ENCODE peak calls at places on chromosomes 5 and 9, in ten cellular contexts. K, V, Z, Y, L, D, P, N, B and I are unnamed samples. For H3K4me1, the result is how much of the 10 kb centered on the place peaks cover.

GRCh38 chr5:67272453-67273130 is 76.0 kb upstream of the CD180 start:
- DNase-seq in K (no peak), V (no peak), Z (no peak), Y (no peak), L (no peak), D (no peak), P (no peak), N (no peak), B (no peak), I (no peak)

GRCh38 chr9:104539275-104539674 is 2.6 kb upstream of the OR13C3 start:
- DNase-seq in K (no peak), V (no peak), Z (no peak), Y (no peak), L (no peak), D (no peak), P (no peak), N (no peak), B (no peak), I (no peak)

GRCh38 chr5:132737982-132738770 is 830 bp upstream of the KIF3A start:
- DNase-seq in K (no peak), V (no peak), Z (no peak), Y (no peak), L (no peak), D (no peak), P (no peak), N (no peak), B (no peak), I (no peak)

GRCh38 chr9:108057421-108058136 is 568.0 kb upstream of the KLF4 start:
- DNase-seq in K (no peak), V (peak), Z (no peak), Y (peak), L (peak), D (peak), P (no peak), N (no peak), B (no peak), I (peak)

GRCh38 chr5:116583823-116584222 is 9.2 kb upstream of the SEMA6A start:
- DNase-seq in K (no peak), V (no peak), Z (no peak), Y (no peak), L (no peak), D (no peak), P (no peak), N (no peak), B (no peak), I (no peak)

GRCh38 chr9:34254141-34254913 is 74.7 kb downstream of the KIF24 start:
- DNase-seq in K (no peak), V (peak), Z (no peak), Y (peak), L (no peak), D (peak), P (peak), N (no peak), B (no peak), I (no peak)

GRCh38 chr5:609506-609905 is 2.6 kb upstream of the CEP72 start:
- DNase-seq in K (no peak), V (no peak), Z (no peak), Y (no peak), L (no peak), D (no peak), P (no peak), N (no peak), B (no peak), I (peak)

GRCh38 chr9:83141887-83142286 is 78.9 kb upstream of the RASEF start:
- DNase-seq in K (no peak), V (no peak), Z (no peak), Y (no peak), L (no peak), D (no peak), P (no peak), N (no peak), B (no peak), I (no peak)

GRCh38 chr5:1118738-1119137 is 6.9 kb upstream of the SLC12A7 start:
- DNase-seq in K (peak), V (no peak), Z (no peak), Y (peak), L (peak), D (no peak), P (no peak), N (no peak), B (no peak), I (no peak)

GRCh38 chr5:151042453-151043093 is 22.2 kb downstream of the GPX3 start:
- DNase-seq in K (no peak), V (no peak), Z (no peak), Y (no peak), L (no peak), D (no peak), P (peak), N (no peak), B (no peak), I (no peak)

GRCh38 chr9:136627703-136628102 is 35.0 kb upstream of the EGFL7 start:
- DNase-seq in K (peak), V (no peak), Z (no peak), Y (no peak), L (no peak), D (no peak), P (no peak), N (no peak), B (no peak), I (no peak)
- H3K4me1 ChIP-seq in K (half or more), V (under half), Z (under half), Y (under half), L (half or more), D (under half), P (under half), N (under half), B (half or more), I (under half)

DNA sequence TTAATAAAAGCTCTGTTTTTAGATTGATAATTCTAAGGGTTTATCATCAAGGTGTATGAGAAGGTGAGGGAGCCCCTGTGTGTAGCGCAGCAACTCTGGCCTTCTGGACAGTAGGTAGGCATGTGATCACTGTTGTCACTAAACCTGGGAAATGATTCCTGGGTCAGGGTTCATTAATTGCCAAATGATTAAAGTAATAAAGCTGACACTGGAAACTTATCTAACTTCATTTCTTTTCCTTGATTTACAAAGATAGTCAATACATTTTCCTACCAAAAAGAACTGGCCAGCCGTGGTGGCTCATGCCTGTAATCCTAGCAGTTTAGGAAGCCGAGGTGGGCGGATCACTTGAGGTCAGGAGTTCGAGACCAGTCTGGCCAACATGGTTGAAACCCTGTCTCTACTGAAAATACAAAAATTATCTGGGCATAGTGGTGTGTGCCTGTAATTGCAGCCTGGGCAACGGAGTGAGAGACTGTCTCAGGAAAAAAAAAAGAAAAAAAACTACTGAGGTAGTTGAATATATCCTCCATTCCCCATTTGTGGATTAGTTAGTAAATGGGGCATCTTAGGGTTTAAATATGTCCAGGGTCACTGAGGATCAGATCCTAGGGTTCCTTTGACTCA is 2.4 kb downstream of the EHMT1 start:
- DNase-seq in K (peak), V (no peak), Z (no peak), Y (no peak), L (no peak), D (no peak), P (no peak), N (no peak), B (no peak), I (no peak)
- TF ChIP-seq CTCF in K (no peak), V (peak), Z (no peak), Y (peak), L (peak), D (no peak), P (peak), N (no peak), B (peak), I (peak)

GRCh38 chr5:98783051-98783649 is 9.7 kb downstream of the RGMB start:
- DNase-seq in K (peak), V (no peak), Z (no peak), Y (no peak), L (no peak), D (no peak), P (no peak), N (no peak), B (no peak), I (no peak)

GRCh38 chr5:98786178-98786853 is 12.9 kb downstream of the RGMB start:
- DNase-seq in K (no peak), V (no peak), Z (no peak), Y (no peak), L (no peak), D (no peak), P (no peak), N (no peak), B (no peak), I (no peak)

GRCh38 chr5:98781964-98782363 is 8.5 kb downstream of the RGMB start:
- DNase-seq in K (no peak), V (no peak), Z (no peak), Y (no peak), L (no peak), D (no peak), P (no peak), N (no peak), B (no peak), I (no peak)

GRCh38 chr5:98785244-98785643 is 11.8 kb downstream of the RGMB start:
- DNase-seq in K (no peak), V (no peak), Z (no peak), Y (no peak), L (no peak), D (no peak), P (no peak), N (no peak), B (no peak), I (no peak)

GRCh38 chr5:98784411-98784810 is 10.9 kb downstream of the RGMB start:
- DNase-seq in K (no peak), V (no peak), Z (no peak), Y (no peak), L (no peak), D (no peak), P (no peak), N (no peak), B (no peak), I (no peak)
- H3K4me1 ChIP-seq in K (half or more), V (under half), Z (under half), Y (under half), L (half or more), D (under half), P (under half), N (under half), B (half or more), I (under half)

GRCh38 chr5:76252437-76252836 is 150.6 kb upstream of the IQGAP2 start:
- DNase-seq in K (no peak), V (no peak), Z (no peak), Y (no peak), L (no peak), D (no peak), P (no peak), N (no peak), B (no peak), I (no peak)

GRCh38 chr5:76257225-76257833 is 145.8 kb upstream of the IQGAP2 start:
- DNase-seq in K (no peak), V (no peak), Z (no peak), Y (no peak), L (no peak), D (no peak), P (no peak), N (no peak), B (no peak), I (no peak)

GRCh38 chr5:76257897-76258296 is 145.2 kb upstream of the IQGAP2 start:
- DNase-seq in K (no peak), V (no peak), Z (no peak), Y (no peak), L (no peak), D (no peak), P (no peak), N (no peak), B (no peak), I (no peak)

GRCh38 chr5:76251656-76252055 is 151.4 kb upstream of the IQGAP2 start:
- DNase-seq in K (no peak), V (no peak), Z (no peak), Y (no peak), L (no peak), D (no peak), P (no peak), N (no peak), B (no peak), I (no peak)

DNA sequence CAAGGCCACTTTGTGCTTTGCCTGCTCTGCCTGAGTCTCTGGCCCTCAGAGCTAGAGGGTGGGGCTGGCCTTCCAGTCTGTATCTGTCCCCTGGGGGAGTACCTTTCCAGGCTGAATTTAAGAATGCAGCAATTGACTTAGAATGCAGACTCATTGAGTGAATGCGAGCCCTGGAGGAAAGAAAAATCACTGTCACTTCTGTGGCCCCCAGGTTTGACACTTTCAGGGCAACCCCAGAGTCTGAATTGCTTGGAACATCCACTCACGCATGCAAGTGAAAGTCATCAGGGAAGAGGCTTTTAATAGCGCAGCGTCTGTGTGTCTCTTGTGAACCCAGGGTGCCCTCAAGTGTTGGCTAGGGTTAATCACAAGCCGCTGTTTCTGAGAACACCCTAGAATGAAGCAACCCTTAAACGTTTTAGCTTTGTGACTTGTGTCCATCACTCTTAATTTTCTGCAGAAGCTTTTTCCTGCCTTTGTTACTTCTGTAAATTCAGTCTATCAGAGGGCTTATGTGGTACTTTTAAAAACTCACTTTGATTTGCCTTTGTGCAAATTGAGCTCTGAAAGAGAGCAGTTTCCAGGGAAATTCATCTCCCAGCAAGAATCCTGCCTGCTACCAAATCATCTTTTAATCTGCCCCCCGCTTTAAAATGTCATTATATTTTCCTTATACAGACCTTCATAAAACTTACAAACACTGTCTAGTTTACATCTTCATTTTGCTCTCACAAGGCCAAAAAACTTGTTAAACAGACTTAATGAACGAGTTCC is 146.8 kb upstream of the IQGAP2 start:
- DNase-seq in K (peak), V (peak), Z (peak), Y (peak), L (peak), D (no peak), P (no peak), N (no peak), B (no peak), I (peak)
- TF ChIP-seq CTCF in K (peak), V (peak), Z (peak), Y (peak), L (peak), D (no peak), P (peak), N (peak), B (no peak), I (peak)

GRCh38 chr9:19816769-19817168 is 27.9 kb upstream of the SLC24A2 start:
- DNase-seq in K (no peak), V (no peak), Z (no peak), Y (no peak), L (no peak), D (no peak), P (no peak), N (no peak), B (no peak), I (no peak)
- H3K4me1 ChIP-seq in K (under half), V (under half), Z (under half), Y (under half), L (under half), D (under half), P (under half), N (under half), B (under half), I (under half)

DNA sequence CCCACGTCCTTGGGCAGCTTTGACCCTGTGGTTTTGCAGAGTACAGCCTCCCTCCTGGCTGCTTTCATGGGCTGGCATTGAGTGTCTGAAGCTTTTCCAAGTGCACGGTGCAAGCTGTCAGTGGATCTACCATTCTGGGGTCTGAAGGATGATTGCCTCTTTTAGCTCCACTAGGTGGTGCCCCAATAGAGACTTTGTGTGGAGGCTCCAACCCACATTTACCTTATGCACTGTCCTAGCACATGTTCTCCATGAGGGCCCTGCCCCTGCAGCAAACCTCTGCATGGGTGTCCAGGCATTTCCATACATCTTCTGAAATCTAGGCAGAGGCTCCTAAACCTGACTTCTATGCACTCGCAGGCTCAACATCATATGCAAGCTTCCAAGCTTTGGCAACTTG is 644.2 kb upstream of the CDH9 start:
- DNase-seq in K (no peak), V (no peak), Z (no peak), Y (peak), L (no peak), D (no peak), P (no peak), N (no peak), B (no peak), I (peak)
- TF ChIP-seq CTCF in K (no peak), V (no peak), Z (no peak), Y (no peak), L (no peak), D (no peak), P (no peak), N (peak), B (no peak), I (peak)

GRCh38 chr9:79667716-79668458 is 96.1 kb downstream of the TLE4 start:
- DNase-seq in K (no peak), V (no peak), Z (no peak), Y (no peak), L (no peak), D (no peak), P (no peak), N (no peak), B (no peak), I (no peak)

GRCh38 chr9:79672236-79672635 is 100.5 kb downstream of the TLE4 start:
- DNase-seq in K (no peak), V (no peak), Z (no peak), Y (no peak), L (no peak), D (no peak), P (no peak), N (no peak), B (no peak), I (no peak)

GRCh38 chr9:79671558-79671957 is 99.8 kb downstream of the TLE4 start:
- DNase-seq in K (no peak), V (peak), Z (no peak), Y (peak), L (no peak), D (no peak), P (no peak), N (no peak), B (no peak), I (peak)

GRCh38 chr9:79672891-79673290 is 101.1 kb downstream of the TLE4 start:
- DNase-seq in K (no peak), V (no peak), Z (no peak), Y (no peak), L (no peak), D (no peak), P (no peak), N (no peak), B (no peak), I (no peak)

GRCh38 chr9:79670269-79670961 is 98.7 kb downstream of the TLE4 start:
- DNase-seq in K (no peak), V (peak), Z (no peak), Y (no peak), L (no peak), D (no peak), P (no peak), N (no peak), B (no peak), I (no peak)
- H3K4me1 ChIP-seq in K (under half), V (under half), Z (under half), Y (under half), L (under half), D (under half), P (under half), N (under half), B (under half), I (under half)

DNA sequence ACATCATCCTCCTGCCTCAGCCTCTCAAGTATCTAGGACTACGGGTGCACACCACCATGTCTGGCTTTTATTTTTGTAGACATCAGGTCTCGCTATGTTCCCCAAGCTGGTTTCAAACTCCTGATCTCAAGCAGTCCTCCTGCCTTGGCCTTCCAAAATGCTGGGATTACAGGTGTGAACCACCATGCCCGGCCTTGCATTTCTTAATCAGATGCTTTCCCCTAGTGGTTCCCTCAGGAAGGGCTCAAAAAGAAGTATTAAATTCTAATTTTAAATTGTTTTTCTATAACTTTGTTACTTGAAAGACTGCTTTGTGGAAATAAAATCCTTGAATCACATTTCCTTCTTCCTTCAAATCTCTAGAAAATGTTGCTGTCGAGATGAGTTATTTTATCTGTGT is 79.5 kb upstream of the ROR2 start:
- DNase-seq in K (no peak), V (no peak), Z (no peak), Y (no peak), L (no peak), D (no peak), P (no peak), N (no peak), B (no peak), I (no peak)
- TF ChIP-seq CTCF in K (no peak), V (peak), Z (no peak), Y (peak), L (peak), D (no peak), P (no peak), N (peak), B (no peak), I (peak)